ENCODE peak calls at places on chromosomes 1 and 21, in nine cellular contexts. F is AG09309, N is GM12892, X is left cardiac atrium, T is lower lobe of right lung, A is NCI-H1694 treated with DMSO at 0.1 percent for 48 hours, B is psoas muscle, W is ureter, D is Karpas-422. I is an unnamed sample.

GRCh38 chr1:47693115-47693514 is 255.3 kb downstream of the FOXD2 start:
- DNase-seq in B (no peak), F (no peak), A (no peak), X (no peak), T (no peak), W (peak), N (no peak), D (no peak), I (peak)

GRCh38 chr21:35127851-35128250 is 78.7 kb upstream of the RUNX1 start:
- DNase-seq in X (no peak), D (no peak), T (no peak), A (no peak), B (no peak), N (no peak), F (no peak), W (no peak), I (no peak)

GRCh38 chr1:11412166-11412565 is 66.8 kb upstream of the DISP3 start:
- DNase-seq in T (no peak), X (no peak), A (peak), D (no peak), N (no peak), B (no peak), W (no peak), F (no peak), I (no peak)

GRCh38 chr1:224616761-224617409 is 768 bp downstream of the CNIH3 start:
- DNase-seq in F (no peak), N (no peak), D (no peak), X (no peak), W (no peak), B (no peak), A (peak), T (no peak), I (no peak)

GRCh38 chr1:197799271-197799670 is 24.0 kb upstream of the DENND1B start:
- DNase-seq in F (peak), W (no peak), B (no peak), X (no peak), T (no peak), A (no peak), D (no peak), N (no peak), I (no peak)

GRCh38 chr1:156691665-156692408 is 13.5 kb downstream of the CRABP2 start:
- DNase-seq in B (no peak), X (no peak), A (no peak), D (no peak), W (no peak), F (no peak), T (no peak), N (no peak), I (no peak)

GRCh38 chr1:119633575-119634325 is 14.3 kb downstream of the ZNF697 start:
- DNase-seq in D (no peak), W (no peak), B (no peak), N (no peak), T (no peak), F (no peak), A (no peak), X (no peak), I (no peak)

GRCh38 chr1:157580179-157580827 is 17.6 kb downstream of the FCRL4 start:
- DNase-seq in D (peak), N (no peak), T (no peak), A (peak), B (no peak), X (no peak), F (peak), W (no peak), I (no peak)

GRCh38 chr1:219806642-219807041 is 121.7 kb downstream of the SLC30A10 start:
- DNase-seq in F (no peak), B (no peak), X (no peak), W (no peak), D (no peak), T (no peak), N (no peak), A (no peak), I (no peak)

GRCh38 chr1:28737245-28738137 is 751 bp downstream of the YTHDF2 start:
- DNase-seq in B (peak), W (peak), F (no peak), D (peak), T (peak), X (peak), N (peak), A (peak), I (no peak)

GRCh38 chr21:34640858-34641257 is 25.9 kb upstream of the RCAN1 start:
- DNase-seq in D (no peak), W (peak), A (no peak), N (no peak), X (no peak), T (no peak), B (no peak), F (peak), I (no peak)

GRCh38 chr1:83815348-83815747 is 183.6 kb downstream of the TTLL7 start:
- DNase-seq in T (no peak), A (no peak), N (no peak), X (no peak), D (no peak), F (peak), W (peak), B (no peak), I (no peak)

GRCh38 chr1:226903819-226904710 is 33.6 kb downstream of the PSEN2 start:
- DNase-seq in F (no peak), W (peak), X (no peak), T (no peak), A (no peak), B (no peak), N (no peak), D (no peak), I (no peak)

GRCh38 chr1:232421143-232421796 is 208.7 kb downstream of the SIPA1L2 start:
- DNase-seq in W (no peak), F (no peak), N (no peak), T (no peak), D (no peak), B (no peak), X (no peak), A (no peak), I (no peak)

GRCh38 chr1:89198500-89199072 is at the start of gene GBP4:
- DNase-seq in X (peak), N (no peak), D (no peak), F (peak), B (peak), W (peak), A (no peak), T (peak), I (no peak)

GRCh38 chr21:42472521-42472920 is 23.5 kb downstream of the RSPH1 start:
- DNase-seq in F (no peak), B (no peak), X (no peak), N (no peak), T (no peak), D (no peak), A (no peak), W (no peak), I (no peak)

GRCh38 chr1:209199371-209199770 is 384.1 kb upstream of the CAMK1G start:
- DNase-seq in T (no peak), N (no peak), A (no peak), D (no peak), B (no peak), W (no peak), F (no peak), X (no peak), I (no peak)

GRCh38 chr1:61087574-61087973 is 5.2 kb downstream of the NFIA start:
- DNase-seq in X (peak), A (no peak), D (no peak), B (no peak), F (no peak), T (no peak), W (no peak), N (no peak), I (no peak)

GRCh38 chr1:203286161-203286984 is 18.9 kb upstream of the BTG2 start:
- DNase-seq in B (no peak), X (peak), N (no peak), D (peak), W (no peak), F (no peak), A (peak), T (no peak), I (no peak)

GRCh38 chr21:39169906-39170305 is 13.3 kb downstream of the PSMG1 start:
- DNase-seq in X (no peak), T (no peak), B (no peak), A (no peak), W (no peak), D (no peak), N (no peak), F (no peak), I (no peak)

GRCh38 chr1:56024155-56024554 is 555.2 kb downstream of the PLPP3 start:
- DNase-seq in N (no peak), A (no peak), W (no peak), F (no peak), D (no peak), X (no peak), B (no peak), T (no peak), I (no peak)

GRCh38 chr1:2492091-2492490 is 16.0 kb downstream of the PLCH2 start:
- DNase-seq in T (no peak), N (no peak), X (no peak), B (no peak), D (no peak), F (no peak), A (no peak), W (no peak), I (no peak)

GRCh38 chr1:33032126-33032869 is 4.4 kb downstream of the AK2 start:
- DNase-seq in T (no peak), A (no peak), N (no peak), F (no peak), D (no peak), X (no peak), W (no peak), B (no peak), I (no peak)

GRCh38 chr1:16145988-16146887 is 9.6 kb downstream of the EPHA2 start:
- DNase-seq in F (no peak), D (no peak), W (peak), B (peak), X (peak), N (no peak), A (no peak), T (peak), I (peak)

GRCh38 chr1:3409737-3410434 is 44.6 kb upstream of the ARHGEF16 start:
- DNase-seq in A (no peak), F (peak), X (peak), B (peak), W (peak), D (no peak), N (no peak), T (no peak), I (no peak)

GRCh38 chr1:43834280-43835140 is 99.1 kb upstream of the ARTN start:
- DNase-seq in A (no peak), X (peak), F (peak), W (no peak), B (peak), T (peak), N (no peak), D (no peak), I (no peak)

GRCh38 chr1:29893806-29894205 is 657.5 kb downstream of the PTPRU start:
- DNase-seq in T (no peak), N (no peak), X (no peak), D (no peak), F (no peak), A (no peak), B (no peak), W (no peak), I (peak)

GRCh38 chr1:74753104-74753503 is 20.2 kb downstream of the TYW3 start:
- DNase-seq in A (no peak), N (no peak), X (no peak), D (no peak), T (no peak), B (no peak), F (no peak), W (no peak), I (no peak)

GRCh38 chr1:38047603-38048146 is 1.1 kb upstream of the POU3F1 start:
- DNase-seq in T (no peak), B (no peak), X (no peak), A (no peak), D (no peak), F (no peak), N (no peak), W (no peak), I (no peak)

GRCh38 chr1:33272930-33273329 is 16.6 kb downstream of the ZNF362 start:
- DNase-seq in B (no peak), X (no peak), N (no peak), F (no peak), W (no peak), A (no peak), D (no peak), T (no peak), I (no peak)

GRCh38 chr21:42031816-42032215 is 21.7 kb upstream of the ZBTB21 start:
- DNase-seq in B (no peak), A (no peak), F (no peak), X (no peak), N (no peak), D (no peak), W (no peak), T (peak), I (no peak)

GRCh38 chr1:186295980-186296379 is 79.1 kb downstream of the TPR start:
- DNase-seq in B (no peak), W (no peak), X (no peak), N (no peak), A (no peak), F (no peak), D (no peak), T (no peak), I (no peak)

GRCh38 chr21:42164064-42164789 is 54.7 kb upstream of the ABCG1 start:
- DNase-seq in B (peak), W (peak), N (peak), D (peak), A (no peak), F (no peak), T (peak), X (peak), I (peak)

GRCh38 chr1:227428803-227429202 is 110.5 kb upstream of the CDC42BPA start:
- DNase-seq in W (peak), X (no peak), D (no peak), B (no peak), A (no peak), F (no peak), N (no peak), T (no peak), I (no peak)

GRCh38 chr1:92948071-92948470 is 13.2 kb downstream of the DIPK1A start:
- DNase-seq in A (no peak), W (no peak), D (no peak), T (no peak), B (no peak), X (no peak), N (no peak), F (no peak), I (no peak)

I was measured in type B pancreatic cell.